ENCODE peak calls at places on chromosomes 12 and 14, in seven cellular contexts. One of them, this sample, is unnamed.
A peak's percentile ranks its signal among the peaks of the same experiment; 100 is the strongest.

GRCh38 chr14:64971890-64972785 is at the start of gene RAB15:
- DNase-seq in AG10803: peak; percentile 22
- DNase-seq in vagina: no peak
- DNase-seq in tibial artery: no peak
- DNase-seq in OCI-LY7: peak; percentile 14
- DNase-seq in AG04450: no peak
- DNase-seq in heart left ventricle: peak; percentile 36
- DNase-seq in this sample: no peak

GRCh38 chr12:48929551-48929950 is 4.3 kb upstream of the FKBP11 start:
- DNase-seq in AG10803: no peak
- DNase-seq in vagina: no peak
- DNase-seq in tibial artery: no peak
- DNase-seq in OCI-LY7: no peak
- DNase-seq in AG04450: no peak
- DNase-seq in heart left ventricle: no peak
- DNase-seq in this sample: no peak

GRCh38 chr12:110694330-110694891 is 5.5 kb upstream of the HVCN1 start:
- DNase-seq in AG10803: no peak
- DNase-seq in vagina: no peak
- DNase-seq in tibial artery: peak; percentile 54
- DNase-seq in OCI-LY7: no peak
- DNase-seq in AG04450: no peak
- DNase-seq in heart left ventricle: peak; percentile 76
- DNase-seq in this sample: no peak

GRCh38 chr14:61588419-61588901 is 106.9 kb upstream of the HIF1A start:
- DNase-seq in AG10803: no peak
- DNase-seq in vagina: no peak
- DNase-seq in tibial artery: peak; percentile 69
- DNase-seq in OCI-LY7: no peak
- DNase-seq in AG04450: no peak
- DNase-seq in heart left ventricle: peak; percentile 26
- DNase-seq in this sample: no peak

GRCh38 chr14:21136024-21136423 is 19.8 kb downstream of the OR5AU1 start:
- DNase-seq in AG10803: peak; percentile 6
- DNase-seq in vagina: no peak
- DNase-seq in tibial artery: no peak
- DNase-seq in OCI-LY7: peak; percentile 50
- DNase-seq in AG04450: no peak
- DNase-seq in heart left ventricle: no peak
- DNase-seq in this sample: no peak

GRCh38 chr14:103767306-103767894 is 51.8 kb downstream of the ZFYVE21 start:
- DNase-seq in AG10803: no peak
- DNase-seq in vagina: no peak
- DNase-seq in tibial artery: no peak
- DNase-seq in OCI-LY7: no peak
- DNase-seq in AG04450: no peak
- DNase-seq in heart left ventricle: no peak
- DNase-seq in this sample: no peak

GRCh38 chr12:77163068-77163810 is 97.9 kb upstream of the E2F7 start:
- DNase-seq in AG10803: peak; percentile 55
- DNase-seq in vagina: no peak
- DNase-seq in tibial artery: no peak
- DNase-seq in OCI-LY7: no peak
- DNase-seq in AG04450: no peak
- DNase-seq in heart left ventricle: no peak
- DNase-seq in this sample: no peak

GRCh38 chr12:65278576-65279386 is at the start of gene MSRB3:
- DNase-seq in AG10803: peak; percentile 83
- DNase-seq in vagina: no peak
- DNase-seq in tibial artery: peak; percentile 69
- DNase-seq in OCI-LY7: no peak
- DNase-seq in AG04450: peak; percentile 37
- DNase-seq in heart left ventricle: peak; percentile 90
- DNase-seq in this sample: peak; percentile 10

GRCh38 chr14:72097173-72097783 is 165.0 kb downstream of the RGS6 start:
- DNase-seq in AG10803: no peak
- DNase-seq in vagina: no peak
- DNase-seq in tibial artery: no peak
- DNase-seq in OCI-LY7: no peak
- DNase-seq in AG04450: no peak
- DNase-seq in heart left ventricle: no peak
- DNase-seq in this sample: no peak

GRCh38 chr14:72098202-72098601 is 166.0 kb downstream of the RGS6 start:
- DNase-seq in AG10803: no peak
- DNase-seq in vagina: no peak
- DNase-seq in tibial artery: no peak
- DNase-seq in OCI-LY7: no peak
- DNase-seq in AG04450: no peak
- DNase-seq in heart left ventricle: no peak
- DNase-seq in this sample: no peak

GRCh38 chr14:72089625-72090024 is 157.4 kb downstream of the RGS6 start:
- DNase-seq in AG10803: no peak
- DNase-seq in vagina: no peak
- DNase-seq in tibial artery: no peak
- DNase-seq in OCI-LY7: no peak
- DNase-seq in AG04450: no peak
- DNase-seq in heart left ventricle: no peak
- DNase-seq in this sample: no peak

GRCh38 chr14:72094844-72095582 is 162.8 kb downstream of the RGS6 start:
- DNase-seq in AG10803: no peak
- DNase-seq in vagina: no peak
- DNase-seq in tibial artery: no peak
- DNase-seq in OCI-LY7: no peak
- DNase-seq in AG04450: no peak
- DNase-seq in heart left ventricle: no peak
- DNase-seq in this sample: no peak
- TF ChIP-seq CTCF in AG10803: no peak
- TF ChIP-seq CTCF in vagina: no peak
- TF ChIP-seq CTCF in tibial artery: no peak
- TF ChIP-seq CTCF in OCI-LY7: no peak
- TF ChIP-seq CTCF in AG04450: no peak
- TF ChIP-seq CTCF in heart left ventricle: no peak
- TF ChIP-seq CTCF in this sample: no peak

GRCh38 chr12:63917864-63918742 is 73.6 kb downstream of the SRGAP1 start:
- DNase-seq in AG10803: peak; percentile 99
- DNase-seq in vagina: no peak
- DNase-seq in tibial artery: no peak
- DNase-seq in OCI-LY7: peak; percentile 20
- DNase-seq in AG04450: peak; percentile 84
- DNase-seq in heart left ventricle: no peak
- DNase-seq in this sample: peak; percentile 98

GRCh38 chr12:63917477-63917862 is 73.0 kb downstream of the SRGAP1 start:
- DNase-seq in AG10803: no peak
- DNase-seq in vagina: no peak
- DNase-seq in tibial artery: no peak
- DNase-seq in OCI-LY7: no peak
- DNase-seq in AG04450: no peak
- DNase-seq in heart left ventricle: no peak
- DNase-seq in this sample: no peak

GRCh38 chr12:63916561-63917476 is 72.3 kb downstream of the SRGAP1 start:
- DNase-seq in AG10803: peak; percentile 40
- DNase-seq in vagina: no peak
- DNase-seq in tibial artery: no peak
- DNase-seq in OCI-LY7: no peak
- DNase-seq in AG04450: no peak
- DNase-seq in heart left ventricle: no peak
- DNase-seq in this sample: no peak

GRCh38 chr12:63913929-63914328 is 69.4 kb downstream of the SRGAP1 start:
- DNase-seq in AG10803: no peak
- DNase-seq in vagina: no peak
- DNase-seq in tibial artery: no peak
- DNase-seq in OCI-LY7: no peak
- DNase-seq in AG04450: no peak
- DNase-seq in heart left ventricle: no peak
- DNase-seq in this sample: no peak

GRCh38 chr12:63915105-63915830 is 70.8 kb downstream of the SRGAP1 start:
- DNase-seq in AG10803: peak; percentile 87
- DNase-seq in vagina: no peak
- DNase-seq in tibial artery: no peak
- DNase-seq in OCI-LY7: no peak
- DNase-seq in AG04450: no peak
- DNase-seq in heart left ventricle: no peak
- DNase-seq in this sample: no peak
- H3K4me3 ChIP-seq in AG10803: no peak overlapping the region
- H3K4me3 ChIP-seq in vagina: no peak overlapping the region
- H3K4me3 ChIP-seq in tibial artery: no peak overlapping the region
- H3K4me3 ChIP-seq in OCI-LY7: no peak overlapping the region
- H3K4me3 ChIP-seq in AG04450: no peak overlapping the region
- H3K4me3 ChIP-seq in heart left ventricle: no peak overlapping the region
- H3K4me3 ChIP-seq in this sample: no peak overlapping the region

GRCh38 chr12:115396567-115396966 is 712.6 kb upstream of the TBX3 start:
- DNase-seq in AG10803: no peak
- DNase-seq in vagina: no peak
- DNase-seq in tibial artery: no peak
- DNase-seq in OCI-LY7: no peak
- DNase-seq in AG04450: no peak
- DNase-seq in heart left ventricle: no peak
- DNase-seq in this sample: no peak

GRCh38 chr12:115394498-115395220 is 710.7 kb upstream of the TBX3 start:
- DNase-seq in AG10803: peak; percentile 42
- DNase-seq in vagina: no peak
- DNase-seq in tibial artery: no peak
- DNase-seq in OCI-LY7: no peak
- DNase-seq in AG04450: no peak
- DNase-seq in heart left ventricle: no peak
- DNase-seq in this sample: no peak

GRCh38 chr12:115400011-115400410 is 716.0 kb upstream of the TBX3 start:
- DNase-seq in AG10803: no peak
- DNase-seq in vagina: no peak
- DNase-seq in tibial artery: no peak
- DNase-seq in OCI-LY7: no peak
- DNase-seq in AG04450: no peak
- DNase-seq in heart left ventricle: no peak
- DNase-seq in this sample: no peak

GRCh38 chr12:115402443-115403170 is 718.6 kb upstream of the TBX3 start:
- DNase-seq in AG10803: peak; percentile 40
- DNase-seq in vagina: no peak
- DNase-seq in tibial artery: no peak
- DNase-seq in OCI-LY7: no peak
- DNase-seq in AG04450: no peak
- DNase-seq in heart left ventricle: no peak
- DNase-seq in this sample: no peak

DNA sequence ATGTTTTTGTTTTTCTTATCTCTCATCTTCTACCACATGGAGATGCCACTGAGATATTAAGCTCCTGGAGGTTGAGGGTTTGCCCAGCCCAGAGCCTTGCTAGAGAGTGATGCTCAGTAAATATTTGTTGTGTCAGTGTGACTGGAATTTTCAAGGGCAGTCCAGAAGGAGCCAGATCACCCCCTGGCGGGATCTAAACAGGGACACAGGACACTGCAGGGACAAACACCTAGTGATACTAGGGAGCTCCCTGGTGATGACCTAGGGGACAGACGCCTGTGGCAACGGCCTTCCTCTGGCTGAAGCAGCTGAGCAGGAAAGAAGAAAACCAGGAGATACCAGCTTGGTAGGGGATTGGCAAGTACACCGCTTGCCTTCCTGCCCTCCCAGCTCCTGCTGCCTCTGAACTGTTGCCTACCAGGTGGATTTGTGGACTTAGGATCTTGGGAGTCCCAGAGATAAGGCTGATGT is 714.4 kb upstream of the TBX3 start:
- DNase-seq in AG10803: peak; percentile 33
- DNase-seq in vagina: no peak
- DNase-seq in tibial artery: no peak
- DNase-seq in OCI-LY7: no peak
- DNase-seq in AG04450: no peak
- DNase-seq in heart left ventricle: no peak
- DNase-seq in this sample: no peak
- TF ChIP-seq CTCF in AG10803: peak; percentile 30
- TF ChIP-seq CTCF in vagina: no peak
- TF ChIP-seq CTCF in tibial artery: no peak
- TF ChIP-seq CTCF in OCI-LY7: no peak
- TF ChIP-seq CTCF in AG04450: no peak
- TF ChIP-seq CTCF in heart left ventricle: no peak
- TF ChIP-seq CTCF in this sample: no peak

GRCh38 chr12:21502164-21502496 is 541 bp downstream of the GOLT1B start:
- DNase-seq in AG10803: peak; percentile 40
- DNase-seq in vagina: no peak
- DNase-seq in tibial artery: no peak
- DNase-seq in OCI-LY7: peak; percentile 24
- DNase-seq in AG04450: no peak
- DNase-seq in heart left ventricle: peak; percentile 28
- DNase-seq in this sample: no peak

GRCh38 chr12:21505888-21506287 is 4.3 kb downstream of the GOLT1B start:
- DNase-seq in AG10803: no peak
- DNase-seq in vagina: no peak
- DNase-seq in tibial artery: no peak
- DNase-seq in OCI-LY7: no peak
- DNase-seq in AG04450: no peak
- DNase-seq in heart left ventricle: no peak
- DNase-seq in this sample: no peak

GRCh38 chr12:21500786-21501257 is 613 bp downstream of the RECQL start:
- DNase-seq in AG10803: no peak
- DNase-seq in vagina: no peak
- DNase-seq in tibial artery: no peak
- DNase-seq in OCI-LY7: peak; percentile 55
- DNase-seq in AG04450: no peak
- DNase-seq in heart left ventricle: no peak
- DNase-seq in this sample: no peak

GRCh38 chr12:21501258-21502163 is at the start of the genes GOLT1B and RECQL:
- DNase-seq in AG10803: peak; percentile 97
- DNase-seq in vagina: peak; percentile 98
- DNase-seq in tibial artery: peak; percentile 96
- DNase-seq in OCI-LY7: peak; percentile 97
- DNase-seq in AG04450: peak; percentile 96
- DNase-seq in heart left ventricle: peak; percentile 95
- DNase-seq in this sample: peak; percentile 94

DNA sequence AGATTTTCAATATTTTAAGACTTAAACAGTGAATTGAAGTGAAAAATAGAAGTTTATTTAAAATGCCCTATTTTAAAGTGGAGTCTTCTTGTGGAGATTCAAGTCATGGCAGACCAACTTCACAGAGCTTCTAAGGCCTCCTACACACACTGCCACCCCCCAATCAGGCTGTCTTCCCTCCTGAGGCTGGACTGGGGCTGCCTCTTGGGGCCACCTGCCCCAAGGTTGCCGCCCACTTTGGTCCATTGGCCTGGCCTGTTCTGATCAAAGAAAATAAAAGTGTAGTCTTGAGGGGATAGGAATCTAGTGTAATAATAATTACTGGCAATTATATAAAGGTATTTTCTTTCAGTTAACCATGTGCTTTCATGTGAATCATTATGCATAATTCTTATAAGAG is 1.3 kb downstream of the GOLT1B start:
- DNase-seq in AG10803: no peak
- DNase-seq in vagina: no peak
- DNase-seq in tibial artery: no peak
- DNase-seq in OCI-LY7: no peak
- DNase-seq in AG04450: no peak
- DNase-seq in heart left ventricle: no peak
- DNase-seq in this sample: no peak
- H3K4me3 ChIP-seq in AG10803: peak overlapping the region; percentile 87
- H3K4me3 ChIP-seq in vagina: peak overlapping the region; percentile 73
- H3K4me3 ChIP-seq in tibial artery: peak overlapping the region; percentile 80
- H3K4me3 ChIP-seq in OCI-LY7: peak overlapping the region; percentile 99
- H3K4me3 ChIP-seq in AG04450: peak overlapping the region; percentile 89
- H3K4me3 ChIP-seq in heart left ventricle: peak overlapping the region; percentile 87
- H3K4me3 ChIP-seq in this sample: peak overlapping the region; percentile 92

This sample was measured in AG04449.